ENCODE peak calls at places on chromosomes 1 and 21, in seven cellular contexts. E is thyroid gland, S is heart left ventricle, Q is endothelial cell of umbilical vein, Z is IMR-90, J is body of pancreas, B is adrenal gland. A is an unnamed sample.
A peak's percentile ranks its signal among the peaks of the same experiment; 100 is the strongest.

GRCh38 chr1:44031900-44032817 is 897 bp upstream of the SLC6A9 start:
- DNase-seq in E (peak; percentile 11), S (no peak), Q (no peak), Z (peak; percentile 41), J (no peak), B (no peak), A (no peak)

GRCh38 chr1:11013160-11013531 is 692 bp downstream of the TARDBP start:
- DNase-seq in E (no peak), S (no peak), Q (no peak), Z (peak; percentile 14), J (no peak), B (no peak), A (peak; percentile 8)

GRCh38 chr1:55781944-55782482 is 566.8 kb upstream of the USP24 start:
- DNase-seq in E (peak; percentile 14), S (peak; percentile 25), Q (no peak), Z (peak; percentile 94), J (no peak), B (no peak), A (peak; percentile 22)

GRCh38 chr21:38806153-38806941 is 618 bp downstream of the ETS2 start:
- DNase-seq in E (peak; percentile 40), S (peak; percentile 44), Q (no peak), Z (no peak), J (peak; percentile 45), B (peak; percentile 55), A (no peak)

GRCh38 chr1:156600733-156601121 is 552 bp downstream of the GPATCH4 start:
- DNase-seq in E (no peak), S (no peak), Q (no peak), Z (no peak), J (no peak), B (no peak), A (no peak)

GRCh38 chr1:44405041-44405803 is at the start of gene RNF220:
- DNase-seq in E (peak; percentile 55), S (peak; percentile 55), Q (peak; percentile 75), Z (peak; percentile 52), J (no peak), B (no peak), A (peak; percentile 36)

GRCh38 chr1:236345728-236346127 is 48.4 kb upstream of the EDARADD start:
- DNase-seq in E (peak; percentile 23), S (no peak), Q (no peak), Z (no peak), J (peak; percentile 49), B (no peak), A (no peak)

GRCh38 chr1:145918992-145919939 is 749 bp upstream of the PEX11B start:
- DNase-seq in E (peak; percentile 81), S (peak; percentile 59), Q (peak; percentile 68), Z (peak; percentile 53), J (peak; percentile 71), B (peak; percentile 69), A (peak; percentile 50)

GRCh38 chr1:214076341-214077035 is 88.7 kb downstream of the PROX1 start:
- DNase-seq in E (peak; percentile 98), S (no peak), Q (no peak), Z (no peak), J (no peak), B (peak; percentile 40), A (peak; percentile 41)

GRCh38 chr1:11311816-11312755 is 39.1 kb downstream of the UBIAD1 start:
- DNase-seq in E (no peak), S (no peak), Q (no peak), Z (no peak), J (no peak), B (no peak), A (no peak)

GRCh38 chr1:47591801-47592200 is 154.0 kb downstream of the FOXD2 start:
- DNase-seq in E (no peak), S (no peak), Q (no peak), Z (no peak), J (no peak), B (no peak), A (no peak)

GRCh38 chr1:12387641-12388040 is 157.8 kb downstream of the VPS13D start:
- DNase-seq in E (no peak), S (no peak), Q (no peak), Z (peak; percentile 28), J (no peak), B (no peak), A (no peak)

GRCh38 chr21:41168391-41169257 is 664 bp downstream of the BACE2 start:
- DNase-seq in E (peak; percentile 80), S (peak; percentile 56), Q (peak; percentile 41), Z (peak; percentile 68), J (peak; percentile 54), B (peak; percentile 37), A (peak; percentile 70)

GRCh38 chr1:41917835-41918449 is 780 bp downstream of the HIVEP3 start:
- DNase-seq in E (peak; percentile 42), S (peak; percentile 36), Q (peak; percentile 57), Z (peak; percentile 29), J (peak; percentile 35), B (peak; percentile 35), A (peak; percentile 29)

GRCh38 chr1:200473698-200474371 is 64.0 kb upstream of the ZNF281 start:
- DNase-seq in E (no peak), S (no peak), Q (no peak), Z (no peak), J (no peak), B (no peak), A (no peak)

GRCh38 chr21:45642122-45642813 is 1.3 kb upstream of the PCBP3 start:
- DNase-seq in E (no peak), S (no peak), Q (no peak), Z (no peak), J (peak; percentile 28), B (peak; percentile 34), A (no peak)

GRCh38 chr21:17759546-17760178 is 59.5 kb downstream of the C21orf91 start:
- DNase-seq in E (no peak), S (no peak), Q (no peak), Z (no peak), J (no peak), B (no peak), A (no peak)

GRCh38 chr1:159849972-159850371 is 12.5 kb downstream of the VSIG8 start:
- DNase-seq in E (no peak), S (no peak), Q (no peak), Z (peak; percentile 54), J (no peak), B (no peak), A (no peak)

GRCh38 chr1:39110882-39111281 is 84.7 kb downstream of the NDUFS5 start:
- DNase-seq in E (no peak), S (no peak), Q (no peak), Z (peak; percentile 68), J (no peak), B (no peak), A (no peak)

GRCh38 chr1:92374211-92374610 is 75.4 kb downstream of the RPAP2 start:
- DNase-seq in E (no peak), S (no peak), Q (no peak), Z (no peak), J (no peak), B (no peak), A (no peak)

GRCh38 chr1:226349801-226350503 is 41.0 kb upstream of the LIN9 start:
- DNase-seq in E (no peak), S (no peak), Q (peak; percentile 83), Z (no peak), J (no peak), B (no peak), A (no peak)
- H3K4me1 ChIP-seq in E (peaks cover 4% of the 10 kb centered on the region), S (peaks cover 15% of the 10 kb centered on the region), Q (no peaks in the 10 kb centered on the region), Z (no peaks in the 10 kb centered on the region), J (peaks cover 9% of the 10 kb centered on the region), B (no peaks in the 10 kb centered on the region), A (no peaks in the 10 kb centered on the region)

DNA sequence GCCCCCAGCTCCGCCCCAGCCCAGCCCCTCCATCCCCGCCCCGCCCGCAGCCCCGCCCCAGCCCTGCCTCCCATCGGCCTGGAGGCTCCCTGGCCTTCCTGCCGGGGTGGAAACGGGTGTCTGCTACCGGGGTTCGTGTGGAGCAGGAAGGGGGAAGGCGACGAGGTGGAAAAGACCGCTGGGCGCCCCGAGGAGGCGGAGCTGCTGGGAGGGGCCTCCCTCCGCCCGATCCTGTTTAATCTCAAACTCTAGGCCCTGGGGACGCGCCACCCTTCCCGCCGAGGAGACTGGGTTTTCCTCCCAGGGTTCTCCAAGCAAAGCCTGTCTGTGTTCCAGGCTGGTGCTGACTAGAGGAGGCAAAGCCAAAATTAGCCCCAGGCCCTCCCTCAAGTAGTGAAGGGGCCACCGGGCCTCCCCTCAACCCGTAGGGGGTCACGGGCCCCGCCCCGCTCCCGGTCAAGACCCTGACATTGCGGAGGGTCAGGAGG is 16.2 kb upstream of the TTLL10 start:
- DNase-seq in E (peak; percentile 86), S (peak; percentile 92), Q (peak; percentile 70), Z (peak; percentile 79), J (peak; percentile 87), B (peak; percentile 72), A (peak; percentile 90)
- TF ChIP-seq POLR2A in E (no peak), S (peak; percentile 75), Q (peak; percentile 62), Z (peak; percentile 60), J (peak; percentile 66), B (no peak), A (peak; percentile 93)

GRCh38 chr1:184665329-184665728 is 89.3 kb downstream of the EDEM3 start:
- DNase-seq in E (no peak), S (no peak), Q (no peak), Z (no peak), J (no peak), B (no peak), A (no peak)

GRCh38 chr1:184664661-184665060 is 90.0 kb downstream of the EDEM3 start:
- DNase-seq in E (no peak), S (no peak), Q (no peak), Z (no peak), J (no peak), B (no peak), A (no peak)

GRCh38 chr1:184673305-184673704 is 81.4 kb downstream of the EDEM3 start:
- DNase-seq in E (no peak), S (no peak), Q (no peak), Z (no peak), J (no peak), B (no peak), A (no peak)

GRCh38 chr1:184672013-184672726 is 82.5 kb downstream of the EDEM3 start:
- DNase-seq in E (peak; percentile 42), S (no peak), Q (no peak), Z (no peak), J (no peak), B (no peak), A (no peak)

GRCh38 chr1:184669400-184669799 is 85.3 kb downstream of the EDEM3 start:
- DNase-seq in E (no peak), S (no peak), Q (no peak), Z (no peak), J (no peak), B (no peak), A (no peak)
- H3K4me1 ChIP-seq in E (no peaks in the 10 kb centered on the region), S (peaks cover under 1% of the 10 kb centered on the region), Q (no peaks in the 10 kb centered on the region), Z (no peaks in the 10 kb centered on the region), J (peaks cover 2% of the 10 kb centered on the region), B (peaks cover 2% of the 10 kb centered on the region), A (no peaks in the 10 kb centered on the region)

GRCh38 chr1:84254703-84255238 is 46.7 kb upstream of the SAMD13 start:
- DNase-seq in E (no peak), S (no peak), Q (no peak), Z (no peak), J (no peak), B (no peak), A (no peak)

GRCh38 chr1:84253041-84253440 is 48.5 kb upstream of the SAMD13 start:
- DNase-seq in E (no peak), S (no peak), Q (no peak), Z (peak; percentile 85), J (no peak), B (no peak), A (no peak)

GRCh38 chr1:84255586-84255985 is 45.9 kb upstream of the SAMD13 start:
- DNase-seq in E (no peak), S (no peak), Q (no peak), Z (no peak), J (no peak), B (no peak), A (no peak)

GRCh38 chr1:84250668-84251067 is 50.8 kb upstream of the SAMD13 start:
- DNase-seq in E (no peak), S (no peak), Q (no peak), Z (no peak), J (no peak), B (no peak), A (no peak)

GRCh38 chr1:84253891-84254290 is 47.6 kb upstream of the SAMD13 start:
- DNase-seq in E (peak; percentile 97), S (peak; percentile 36), Q (peak; percentile 74), Z (peak; percentile 97), J (peak; percentile 26), B (peak; percentile 49), A (peak; percentile 34)
- TF ChIP-seq POLR2A in E (no peak), S (no peak), Q (no peak), Z (peak; percentile 41), J (no peak), B (no peak), A (no peak)

A was measured in prostate gland.